ENCODE peak calls at places on chromosome 4, in five cellular contexts. One of them, this sample, is unnamed.

GRCh38 chr4:11439836-11440235 is 11.1 kb upstream of the HS3ST1 start:
- DNase-seq in cardiac muscle cell: no peak
- DNase-seq in AG04449: no peak
- DNase-seq in fibroblast of lung: no peak
- DNase-seq in Panc1: no peak
- DNase-seq in this sample: no peak

GRCh38 chr4:88341227-88342192 is 37.1 kb upstream of the HERC6 start:
- DNase-seq in cardiac muscle cell: peak; percentile 72
- DNase-seq in AG04449: peak; percentile 81
- DNase-seq in fibroblast of lung: peak; percentile 97
- DNase-seq in Panc1: peak; percentile 57
- DNase-seq in this sample: peak; percentile 69

GRCh38 chr4:51932261-51932660 is 87.9 kb downstream of the LRRC66 start:
- DNase-seq in cardiac muscle cell: no peak
- DNase-seq in AG04449: peak; percentile 54
- DNase-seq in fibroblast of lung: no peak
- DNase-seq in Panc1: no peak
- DNase-seq in this sample: no peak

GRCh38 chr4:120228086-120228485 is 161.4 kb upstream of the MAD2L1 start:
- DNase-seq in cardiac muscle cell: no peak
- DNase-seq in AG04449: no peak
- DNase-seq in fibroblast of lung: peak; percentile 60
- DNase-seq in Panc1: no peak
- DNase-seq in this sample: no peak

GRCh38 chr4:23614284-23614892 is 275.5 kb downstream of the PPARGC1A start:
- DNase-seq in cardiac muscle cell: peak; percentile 22
- DNase-seq in AG04449: no peak
- DNase-seq in fibroblast of lung: peak; percentile 21
- DNase-seq in Panc1: no peak
- DNase-seq in this sample: no peak

GRCh38 chr4:186158021-186158859 is 33.1 kb upstream of the CYP4V2 start:
- DNase-seq in cardiac muscle cell: no peak
- DNase-seq in AG04449: no peak
- DNase-seq in fibroblast of lung: no peak
- DNase-seq in Panc1: no peak
- DNase-seq in this sample: no peak

GRCh38 chr4:7421356-7422097 is 13.2 kb downstream of the PSAPL1 start:
- DNase-seq in cardiac muscle cell: no peak
- DNase-seq in AG04449: no peak
- DNase-seq in fibroblast of lung: no peak
- DNase-seq in Panc1: no peak
- DNase-seq in this sample: no peak

GRCh38 chr4:125123710-125124109 is 191.0 kb upstream of the FAT4 start:
- DNase-seq in cardiac muscle cell: no peak
- DNase-seq in AG04449: no peak
- DNase-seq in fibroblast of lung: peak; percentile 36
- DNase-seq in Panc1: no peak
- DNase-seq in this sample: no peak

GRCh38 chr4:122921971-122922876 is at the start of gene NUDT6:
- DNase-seq in cardiac muscle cell: peak; percentile 82
- DNase-seq in AG04449: no peak
- DNase-seq in fibroblast of lung: peak; percentile 76
- DNase-seq in Panc1: no peak
- DNase-seq in this sample: no peak

GRCh38 chr4:8737601-8738279 is 133.9 kb downstream of the HMX1 start:
- DNase-seq in cardiac muscle cell: no peak
- DNase-seq in AG04449: no peak
- DNase-seq in fibroblast of lung: no peak
- DNase-seq in Panc1: no peak
- DNase-seq in this sample: no peak

GRCh38 chr4:123014038-123014437 is 91.6 kb upstream of the NUDT6 start:
- DNase-seq in cardiac muscle cell: no peak
- DNase-seq in AG04449: no peak
- DNase-seq in fibroblast of lung: no peak
- DNase-seq in Panc1: no peak
- DNase-seq in this sample: no peak

GRCh38 chr4:94127707-94128328 is 79.8 kb upstream of the SMARCAD1 start:
- DNase-seq in cardiac muscle cell: peak; percentile 46
- DNase-seq in AG04449: no peak
- DNase-seq in fibroblast of lung: peak; percentile 49
- DNase-seq in Panc1: no peak
- DNase-seq in this sample: peak; percentile 14

GRCh38 chr4:59553063-59553738 is 1646.9 kb upstream of the ADGRL3 start:
- DNase-seq in cardiac muscle cell: no peak
- DNase-seq in AG04449: no peak
- DNase-seq in fibroblast of lung: no peak
- DNase-seq in Panc1: peak; percentile 33
- DNase-seq in this sample: no peak

GRCh38 chr4:121876070-121876469 is 5.8 kb upstream of the BBS7 start:
- DNase-seq in cardiac muscle cell: no peak
- DNase-seq in AG04449: no peak
- DNase-seq in fibroblast of lung: no peak
- DNase-seq in Panc1: no peak
- DNase-seq in this sample: no peak

GRCh38 chr4:7323872-7324650 is 110.7 kb downstream of the PSAPL1 start:
- DNase-seq in cardiac muscle cell: no peak
- DNase-seq in AG04449: no peak
- DNase-seq in fibroblast of lung: no peak
- DNase-seq in Panc1: peak; percentile 4
- DNase-seq in this sample: no peak

GRCh38 chr4:75505630-75506029 is 8.6 kb downstream of the RCHY1 start:
- DNase-seq in cardiac muscle cell: no peak
- DNase-seq in AG04449: no peak
- DNase-seq in fibroblast of lung: no peak
- DNase-seq in Panc1: no peak
- DNase-seq in this sample: no peak

GRCh38 chr4:106048250-106048931 is 153.1 kb downstream of the NPNT start:
- DNase-seq in cardiac muscle cell: peak; percentile 6
- DNase-seq in AG04449: no peak
- DNase-seq in fibroblast of lung: peak; percentile 71
- DNase-seq in Panc1: no peak
- DNase-seq in this sample: no peak

GRCh38 chr4:137390707-137391106 is 141.6 kb downstream of the PCDH18 start:
- DNase-seq in cardiac muscle cell: no peak
- DNase-seq in AG04449: no peak
- DNase-seq in fibroblast of lung: peak; percentile 83
- DNase-seq in Panc1: no peak
- DNase-seq in this sample: no peak

GRCh38 chr4:119020158-119020557 is 115.5 kb upstream of the MYOZ2 start:
- DNase-seq in cardiac muscle cell: peak; percentile 32
- DNase-seq in AG04449: peak; percentile 89
- DNase-seq in fibroblast of lung: peak; percentile 28
- DNase-seq in Panc1: no peak
- DNase-seq in this sample: no peak

GRCh38 chr4:65508169-65508568 is 162.1 kb downstream of the EPHA5 start:
- DNase-seq in cardiac muscle cell: no peak
- DNase-seq in AG04449: peak; percentile 49
- DNase-seq in fibroblast of lung: peak; percentile 4
- DNase-seq in Panc1: no peak
- DNase-seq in this sample: no peak

GRCh38 chr4:94446386-94446785 is 5.4 kb upstream of the PDLIM5 start:
- DNase-seq in cardiac muscle cell: no peak
- DNase-seq in AG04449: peak; percentile 84
- DNase-seq in fibroblast of lung: peak; percentile 93
- DNase-seq in Panc1: no peak
- DNase-seq in this sample: no peak

GRCh38 chr4:145589923-145590702 is 29.1 kb upstream of the MMAA start:
- DNase-seq in cardiac muscle cell: no peak
- DNase-seq in AG04449: no peak
- DNase-seq in fibroblast of lung: no peak
- DNase-seq in Panc1: no peak
- DNase-seq in this sample: no peak

GRCh38 chr4:89915151-89915550 is 20.5 kb downstream of the MMRN1 start:
- DNase-seq in cardiac muscle cell: no peak
- DNase-seq in AG04449: no peak
- DNase-seq in fibroblast of lung: peak; percentile 12
- DNase-seq in Panc1: no peak
- DNase-seq in this sample: no peak

GRCh38 chr4:22521240-22521639 is 5.4 kb upstream of the ADGRA3 start:
- DNase-seq in cardiac muscle cell: no peak
- DNase-seq in AG04449: no peak
- DNase-seq in fibroblast of lung: no peak
- DNase-seq in Panc1: no peak
- DNase-seq in this sample: no peak

GRCh38 chr4:85953651-85954018 is 406.2 kb downstream of the MAPK10 start:
- DNase-seq in cardiac muscle cell: no peak
- DNase-seq in AG04449: no peak
- DNase-seq in fibroblast of lung: peak; percentile 51
- DNase-seq in Panc1: peak; percentile 63
- DNase-seq in this sample: no peak

GRCh38 chr4:189228726-189229125 is 711.9 kb upstream of the FRG1 start:
- DNase-seq in cardiac muscle cell: no peak
- DNase-seq in AG04449: no peak
- DNase-seq in fibroblast of lung: no peak
- DNase-seq in Panc1: no peak
- DNase-seq in this sample: no peak

GRCh38 chr4:67468801-67469200 is 76.5 kb downstream of the CENPC start:
- DNase-seq in cardiac muscle cell: no peak
- DNase-seq in AG04449: no peak
- DNase-seq in fibroblast of lung: no peak
- DNase-seq in Panc1: no peak
- DNase-seq in this sample: no peak

GRCh38 chr4:23438764-23439163 is 451.1 kb downstream of the PPARGC1A start:
- DNase-seq in cardiac muscle cell: no peak
- DNase-seq in AG04449: no peak
- DNase-seq in fibroblast of lung: no peak
- DNase-seq in Panc1: no peak
- DNase-seq in this sample: no peak

GRCh38 chr4:28378109-28378830 is 1517.6 kb downstream of the STIM2 start:
- DNase-seq in cardiac muscle cell: no peak
- DNase-seq in AG04449: no peak
- DNase-seq in fibroblast of lung: no peak
- DNase-seq in Panc1: no peak
- DNase-seq in this sample: no peak
- TF ChIP-seq CTCF in cardiac muscle cell: no peak
- TF ChIP-seq CTCF in AG04449: no peak
- TF ChIP-seq CTCF in fibroblast of lung: peak; percentile 20
- TF ChIP-seq CTCF in Panc1: no peak
- TF ChIP-seq CTCF in this sample: peak; percentile 14

DNA sequence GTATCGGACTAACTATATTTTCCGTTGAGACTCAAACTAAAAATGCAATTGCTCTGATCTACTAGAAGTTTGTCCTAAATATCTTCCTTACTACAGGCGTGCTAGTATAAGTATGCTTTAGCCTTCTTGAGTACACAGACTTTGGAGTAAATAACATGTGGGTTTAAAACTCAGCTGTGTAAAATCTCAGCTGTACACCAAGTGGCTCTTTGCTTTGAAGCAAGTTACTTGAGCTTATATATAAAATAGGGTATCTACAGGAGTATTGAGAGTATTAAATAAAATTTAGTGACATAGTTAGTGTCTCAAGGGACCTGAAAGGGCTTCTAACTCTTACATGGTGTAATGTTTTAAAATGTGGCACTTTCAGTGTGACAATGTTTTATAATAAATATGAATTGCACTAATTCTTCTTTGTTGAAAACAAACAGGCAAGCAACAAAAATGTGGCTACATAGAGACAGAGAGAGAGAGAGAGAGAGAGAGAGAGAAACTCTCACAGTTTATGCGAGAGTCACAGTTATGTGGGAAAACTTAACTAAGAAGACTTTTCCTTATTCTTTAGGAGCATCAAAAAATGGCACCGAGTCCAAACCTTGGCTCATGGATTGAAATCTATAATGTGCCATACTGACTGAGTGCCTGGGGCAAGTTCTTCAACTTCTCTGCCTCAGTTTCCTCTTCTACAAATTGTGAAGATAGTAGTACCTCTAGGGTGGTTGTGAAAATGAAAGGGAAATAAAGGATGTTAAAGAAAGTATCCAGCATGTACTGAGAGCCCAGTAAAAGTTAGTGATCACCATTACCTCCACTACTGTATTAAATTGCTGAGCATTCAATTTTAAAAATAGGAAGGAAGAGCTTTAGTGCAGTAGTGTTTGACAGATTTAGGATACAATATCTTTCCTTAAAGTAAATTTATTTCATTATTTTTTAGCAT is 187.8 kb upstream of the ANK2 start:
- DNase-seq in cardiac muscle cell: no peak
- DNase-seq in AG04449: no peak
- DNase-seq in fibroblast of lung: no peak
- DNase-seq in Panc1: no peak
- DNase-seq in this sample: no peak
- H3K4me3 ChIP-seq in cardiac muscle cell: no peak overlapping the region
- H3K4me3 ChIP-seq in AG04449: no peak overlapping the region
- H3K4me3 ChIP-seq in fibroblast of lung: no peak overlapping the region
- H3K4me3 ChIP-seq in Panc1: no peak overlapping the region
- H3K4me3 ChIP-seq in this sample: no peak overlapping the region

DNA sequence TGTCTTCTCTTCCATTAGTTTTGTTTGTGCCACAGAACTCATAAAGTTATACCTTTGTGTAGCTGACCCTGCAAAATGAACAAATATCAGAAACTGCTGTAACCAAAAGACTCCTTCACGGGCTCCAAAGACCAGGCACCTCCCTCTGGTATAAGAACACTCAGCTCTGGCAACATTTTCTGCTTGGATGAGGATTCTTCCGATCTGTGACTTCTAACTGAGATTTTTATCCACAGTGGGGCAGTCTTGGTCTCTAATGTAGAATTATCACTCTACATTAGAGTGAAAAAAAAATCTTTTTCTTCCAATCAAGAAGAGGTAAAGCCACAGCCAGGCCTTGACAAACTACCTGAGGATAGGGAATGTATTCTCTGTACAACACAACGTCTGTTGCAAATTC is 38.5 kb upstream of the PRSS48 start:
- DNase-seq in cardiac muscle cell: no peak
- DNase-seq in AG04449: no peak
- DNase-seq in fibroblast of lung: peak; percentile 54
- DNase-seq in Panc1: no peak
- DNase-seq in this sample: no peak
- TF ChIP-seq CTCF in cardiac muscle cell: no peak
- TF ChIP-seq CTCF in AG04449: no peak
- TF ChIP-seq CTCF in fibroblast of lung: peak; percentile 16
- TF ChIP-seq CTCF in Panc1: no peak
- TF ChIP-seq CTCF in this sample: no peak

DNA sequence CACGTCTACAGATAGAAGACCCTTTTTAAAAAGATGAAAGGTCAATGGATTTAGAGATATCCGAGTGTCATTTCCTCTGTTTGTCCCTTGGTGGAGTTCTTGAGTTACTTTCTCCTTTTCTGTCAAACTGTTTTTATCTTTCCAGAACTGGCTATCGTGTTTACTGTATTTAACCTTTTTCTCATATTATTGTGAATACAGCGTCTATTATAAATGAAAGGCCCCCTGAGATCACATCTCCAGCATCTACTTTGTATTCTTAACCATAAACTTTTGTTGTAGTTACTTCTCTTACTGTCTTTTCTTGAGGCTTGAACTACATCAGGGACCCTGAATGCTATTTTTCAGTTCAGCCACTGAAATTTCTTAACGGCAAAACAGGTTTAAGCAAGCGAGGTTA is 4.0 kb upstream of the PCDH7 start:
- DNase-seq in cardiac muscle cell: peak; percentile 60
- DNase-seq in AG04449: no peak
- DNase-seq in fibroblast of lung: peak; percentile 68
- DNase-seq in Panc1: no peak
- DNase-seq in this sample: no peak
- H3K4me3 ChIP-seq in cardiac muscle cell: peak overlapping the region; percentile 92
- H3K4me3 ChIP-seq in AG04449: no peak overlapping the region
- H3K4me3 ChIP-seq in fibroblast of lung: peak overlapping the region; percentile 86
- H3K4me3 ChIP-seq in Panc1: peak overlapping the region; percentile 74
- H3K4me3 ChIP-seq in this sample: no peak overlapping the region

GRCh38 chr4:14833053-14833452 is 169.2 kb upstream of the CPEB2 start:
- DNase-seq in cardiac muscle cell: no peak
- DNase-seq in AG04449: no peak
- DNase-seq in fibroblast of lung: no peak
- DNase-seq in Panc1: no peak
- DNase-seq in this sample: no peak
- TF ChIP-seq CTCF in cardiac muscle cell: no peak
- TF ChIP-seq CTCF in AG04449: no peak
- TF ChIP-seq CTCF in fibroblast of lung: no peak
- TF ChIP-seq CTCF in Panc1: no peak
- TF ChIP-seq CTCF in this sample: no peak